ENCODE peak calls at places on chromosomes 6 and 20, in five cellular contexts. A, D, H, Z and U are unnamed samples.

GRCh38 chr20:62066983-62067433 is 1.3 kb upstream of the TAF4 start:
- DNase-seq in H (peak; percentile 57), D (no peak), Z (no peak), A (no peak), U (no peak)

GRCh38 chr6:1854296-1854695 is 244.6 kb downstream of the FOXC1 start:
- DNase-seq in Z (no peak), D (no peak), H (no peak), A (no peak), U (no peak)

GRCh38 chr6:121356575-121356974 is 22.3 kb upstream of the TBC1D32 start:
- DNase-seq in Z (no peak), A (no peak), H (no peak), D (no peak), U (no peak)

GRCh38 chr20:57671662-57672061 is 38.2 kb downstream of the PMEPA1 start:
- DNase-seq in D (no peak), Z (no peak), H (no peak), A (no peak), U (no peak)

GRCh38 chr6:25324076-25324762 is 45.0 kb downstream of the CARMIL1 start:
- DNase-seq in Z (no peak), A (no peak), D (no peak), H (no peak), U (no peak)

GRCh38 chr20:24472426-24472825 is 3.0 kb downstream of the SYNDIG1 start:
- DNase-seq in Z (no peak), D (no peak), A (no peak), H (no peak), U (no peak)

GRCh38 chr6:75431379-75431778 is 62.2 kb downstream of the FILIP1 start:
- DNase-seq in A (no peak), D (peak; percentile 9), H (no peak), Z (no peak), U (peak; percentile 41)

GRCh38 chr20:1122388-1123315 is 4.2 kb downstream of the PSMF1 start:
- DNase-seq in H (no peak), D (no peak), A (peak; percentile 11), Z (peak; percentile 33), U (peak; percentile 64)

GRCh38 chr6:29009358-29009757 is 4.2 kb upstream of the ZNF311 start:
- DNase-seq in H (no peak), A (no peak), D (no peak), Z (no peak), U (no peak)

GRCh38 chr6:170042086-170042485 is 248.8 kb downstream of the DLL1 start:
- DNase-seq in H (no peak), D (no peak), A (no peak), Z (no peak), U (no peak)
- H3K27ac ChIP-seq in H (no peak overlapping the region), D (no peak overlapping the region), A (no peak overlapping the region), Z (no peak overlapping the region), U (no peak overlapping the region)

GRCh38 chr20:45209924-45210323 is 3.1 kb downstream of the SEMG1 start:
- DNase-seq in H (no peak), D (no peak), Z (no peak), A (no peak), U (no peak)

GRCh38 chr20:45211569-45212474 is 5.0 kb downstream of the SEMG1 start:
- DNase-seq in Z (no peak), A (no peak), H (no peak), D (no peak), U (no peak)

GRCh38 chr20:45206746-45207145 is at the start of gene SEMG1:
- DNase-seq in D (no peak), H (no peak), A (no peak), Z (no peak), U (no peak)
- H3K27me3 ChIP-seq in D (peaks cover 3% of the 10 kb centered on the region), H (no peaks in the 10 kb centered on the region), A (peaks cover 2% of the 10 kb centered on the region), Z (no peaks in the 10 kb centered on the region), U (peaks cover 20% of the 10 kb centered on the region)

GRCh38 chr6:41049548-41049947 is 3.5 kb upstream of the APOBEC2 start:
- DNase-seq in H (peak; percentile 39), A (no peak), D (no peak), Z (no peak), U (no peak)

GRCh38 chr6:41051873-41052272 is 1.1 kb upstream of the APOBEC2 start:
- DNase-seq in D (no peak), Z (no peak), A (no peak), H (no peak), U (no peak)

GRCh38 chr6:41053056-41053455 is at the start of gene APOBEC2:
- DNase-seq in H (peak; percentile 17), D (no peak), Z (no peak), A (no peak), U (peak; percentile 66)

GRCh38 chr6:41047745-41048742 is 5.0 kb upstream of the APOBEC2 start:
- DNase-seq in H (no peak), Z (no peak), A (no peak), D (no peak), U (no peak)

GRCh38 chr6:41049955-41050354 is 3.0 kb upstream of the APOBEC2 start:
- DNase-seq in H (no peak), Z (no peak), A (no peak), D (no peak), U (no peak)
- H3K4me1 ChIP-seq in H (peaks cover 15% of the 10 kb centered on the region), Z (no peaks in the 10 kb centered on the region), A (no peaks in the 10 kb centered on the region), D (peaks cover 6% of the 10 kb centered on the region), U (no peaks in the 10 kb centered on the region)

GRCh38 chr20:36141310-36141709 is 13.2 kb upstream of the EPB41L1 start:
- DNase-seq in A (no peak), D (no peak), Z (no peak), H (no peak), U (no peak)
- H3K27ac ChIP-seq in A (no peak overlapping the region), D (no peak overlapping the region), Z (no peak overlapping the region), H (no peak overlapping the region), U (no peak overlapping the region)